ENCODE peak calls at places on chromosomes 4 and X, in seven cellular contexts. B is left lung; U is astrocyte of the cerebellum; K is AG08396; T is iris pigment epithelial cell; Y is NCI-H1436; C is effector memory CD8-positive, alpha-beta T cell. R is an unnamed sample.

GRCh38 chrX:17621566-17622270 is 115.6 kb upstream of the SCML1 start:
- DNase-seq in U (no peak), T (no peak), C (no peak), B (no peak), K (no peak), Y (no peak), R (no peak)

GRCh38 chr4:121684016-121684415 is 12.8 kb downstream of the ANXA5 start:
- DNase-seq in U (no peak), C (no peak), B (no peak), K (no peak), Y (no peak), T (no peak), R (no peak)

GRCh38 chr4:87939978-87940690 is 35.4 kb upstream of the SPP1 start:
- DNase-seq in T (no peak), K (no peak), C (no peak), B (no peak), U (no peak), Y (no peak), R (no peak)

GRCh38 chr4:189659302-189659701 is 281.4 kb upstream of the FRG1 start:
- DNase-seq in C (no peak), U (no peak), B (no peak), T (no peak), Y (no peak), K (no peak), R (no peak)

GRCh38 chr4:112589207-112589606 is 47.5 kb downstream of the ZGRF1 start:
- DNase-seq in C (no peak), U (no peak), T (peak), Y (no peak), B (no peak), K (peak), R (no peak)

GRCh38 chrX:13927175-13927574 is 102.5 kb downstream of the GEMIN8 start:
- DNase-seq in T (no peak), U (no peak), C (no peak), B (no peak), K (no peak), Y (no peak), R (no peak)

GRCh38 chr4:72319596-72319995 is 249.4 kb downstream of the ADAMTS3 start:
- DNase-seq in U (peak), B (no peak), T (peak), C (no peak), Y (no peak), K (no peak), R (no peak)

GRCh38 chr4:162274354-162274753 is 110.6 kb upstream of the FSTL5 start:
- DNase-seq in B (no peak), U (no peak), K (no peak), C (no peak), Y (no peak), T (no peak), R (no peak)

GRCh38 chrX:24479924-24480722 is 15.0 kb downstream of the PDK3 start:
- DNase-seq in K (no peak), B (peak), C (peak), T (no peak), U (no peak), Y (peak), R (no peak)

GRCh38 chrX:44314259-44314734 is 29.2 kb downstream of the EFHC2 start:
- DNase-seq in B (no peak), U (no peak), T (peak), Y (no peak), K (peak), C (no peak), R (no peak)

GRCh38 chrX:109740076-109740809 is 7.2 kb upstream of the ACSL4 start:
- DNase-seq in U (no peak), T (peak), B (no peak), Y (no peak), C (no peak), K (peak), R (no peak)

GRCh38 chrX:43840265-43840664 is 42.0 kb downstream of the MAOB start:
- DNase-seq in T (no peak), K (no peak), B (no peak), Y (no peak), C (no peak), U (no peak), R (no peak)

GRCh38 chr4:80492761-80493160 is 157.2 kb downstream of the CFAP299 start:
- DNase-seq in C (peak), Y (no peak), U (no peak), T (no peak), B (no peak), K (no peak), R (no peak)

GRCh38 chrX:53261573-53261972 is 19.8 kb downstream of the IQSEC2 start:
- DNase-seq in B (no peak), C (no peak), U (no peak), K (no peak), T (no peak), Y (no peak), R (no peak)

GRCh38 chr4:184237612-184238011 is 19.9 kb upstream of the ENPP6 start:
- DNase-seq in U (no peak), C (no peak), T (peak), B (no peak), Y (no peak), K (no peak), R (no peak)